ENCODE peak calls at places on chromosome 11, in six cellular contexts. J, W, H, Y, P and T are unnamed samples.

GRCh38 chr11:65279713-65280459 is 18.1 kb downstream of the POLA2 start:
- DNase-seq in H (no peak), J (peak), Y (peak), P (no peak), W (no peak), T (peak)

GRCh38 chr11:67698247-67698646 is 23.8 kb upstream of the ALDH3B2 start:
- DNase-seq in Y (no peak), W (no peak), J (peak), P (no peak), H (no peak), T (no peak)

GRCh38 chr11:95764267-95764898 is 25.2 kb downstream of the FAM76B start:
- DNase-seq in H (no peak), W (no peak), P (peak), Y (no peak), J (peak), T (peak)

GRCh38 chr11:20417771-20418170 is 30.3 kb downstream of the PRMT3 start:
- DNase-seq in H (no peak), Y (no peak), W (no peak), J (no peak), P (no peak), T (no peak)

GRCh38 chr11:10309163-10310093 is 4.6 kb downstream of the ADM start:
- DNase-seq in Y (no peak), W (no peak), P (peak), J (peak), H (peak), T (no peak)

GRCh38 chr11:65553301-65554001 is 4.7 kb downstream of the LTBP3 start:
- DNase-seq in P (no peak), W (peak), H (peak), Y (no peak), J (no peak), T (no peak)

GRCh38 chr11:87809256-87809655 is 366.0 kb downstream of the RAB38 start:
- DNase-seq in H (no peak), Y (no peak), J (no peak), P (no peak), W (no peak), T (no peak)

GRCh38 chr11:1916132-1916985 is 3.1 kb upstream of the TNNT3 start:
- DNase-seq in J (no peak), H (no peak), Y (no peak), W (no peak), P (no peak), T (peak)

GRCh38 chr11:113278481-113278880 is 35.9 kb upstream of the TTC12 start:
- DNase-seq in J (no peak), Y (no peak), W (no peak), P (no peak), H (no peak), T (no peak)

GRCh38 chr11:101686514-101686913 is 102.7 kb upstream of the TRPC6 start:
- DNase-seq in H (no peak), Y (no peak), J (peak), P (no peak), W (no peak), T (peak)

GRCh38 chr11:84800755-84801346 is 826.3 kb downstream of the DLG2 start:
- DNase-seq in W (no peak), P (peak), H (no peak), Y (peak), J (peak), T (peak)

GRCh38 chr11:78731008-78731407 is 156.3 kb upstream of the NARS2 start:
- DNase-seq in Y (no peak), J (no peak), P (peak), W (no peak), H (no peak), T (no peak)

GRCh38 chr11:65071907-65072630 is 11.8 kb downstream of the CDCA5 start:
- DNase-seq in H (no peak), P (no peak), Y (no peak), W (no peak), J (no peak), T (peak)

GRCh38 chr11:67349927-67350465 is 3.4 kb downstream of the POLD4 start:
- DNase-seq in H (no peak), W (no peak), P (no peak), J (no peak), Y (no peak), T (no peak)

GRCh38 chr11:131217313-131218297 is 152.8 kb upstream of the NTM start:
- DNase-seq in J (peak), W (no peak), H (no peak), Y (no peak), P (no peak), T (no peak)

GRCh38 chr11:2521681-2522630 is 77.1 kb downstream of the KCNQ1 start:
- DNase-seq in P (no peak), J (no peak), H (peak), Y (no peak), W (no peak), T (peak)

GRCh38 chr11:124946735-124947141 is 7.3 kb upstream of the CCDC15 start:
- DNase-seq in H (no peak), J (no peak), P (no peak), Y (no peak), W (no peak), T (no peak)